ENCODE peak calls at places on chromosome 4, in nine cellular contexts. One of them, this sample, is unnamed.

GRCh38 chr4:1471443-1472147 is 65.4 kb upstream of the NKX1-1 start:
- DNase-seq in OCI-LY7: no peak
- DNase-seq in H9: peak; percentile 28
- DNase-seq in bronchial epithelial cell: no peak
- DNase-seq in Panc1: no peak
- DNase-seq in tibial artery: peak; percentile 43
- DNase-seq in pancreas: no peak
- DNase-seq in progenitor cell of endocrine pancreas: no peak
- DNase-seq in A549: no peak
- DNase-seq in this sample: no peak

GRCh38 chr4:169810325-169811323 is 52.9 kb upstream of the HPF1 start:
- DNase-seq in OCI-LY7: peak; percentile 71
- DNase-seq in H9: no peak
- DNase-seq in bronchial epithelial cell: peak; percentile 78
- DNase-seq in Panc1: peak; percentile 39
- DNase-seq in tibial artery: no peak
- DNase-seq in pancreas: peak; percentile 36
- DNase-seq in progenitor cell of endocrine pancreas: peak; percentile 10
- DNase-seq in A549: peak; percentile 61
- DNase-seq in this sample: peak; percentile 60

GRCh38 chr4:156321203-156321602 is 367.5 kb upstream of the CTSO start:
- DNase-seq in OCI-LY7: no peak
- DNase-seq in H9: no peak
- DNase-seq in bronchial epithelial cell: peak; percentile 95
- DNase-seq in Panc1: no peak
- DNase-seq in tibial artery: no peak
- DNase-seq in pancreas: no peak
- DNase-seq in progenitor cell of endocrine pancreas: no peak
- DNase-seq in A549: no peak
- DNase-seq in this sample: no peak

GRCh38 chr4:88981571-88981970 is 75.4 kb downstream of the FAM13A start:
- DNase-seq in OCI-LY7: no peak
- DNase-seq in H9: no peak
- DNase-seq in bronchial epithelial cell: no peak
- DNase-seq in Panc1: no peak
- DNase-seq in tibial artery: no peak
- DNase-seq in pancreas: no peak
- DNase-seq in progenitor cell of endocrine pancreas: no peak
- DNase-seq in A549: no peak
- DNase-seq in this sample: no peak

GRCh38 chr4:41203841-41204240 is 10.5 kb downstream of the APBB2 start:
- DNase-seq in OCI-LY7: no peak
- DNase-seq in H9: no peak
- DNase-seq in bronchial epithelial cell: no peak
- DNase-seq in Panc1: no peak
- DNase-seq in tibial artery: no peak
- DNase-seq in pancreas: no peak
- DNase-seq in progenitor cell of endocrine pancreas: no peak
- DNase-seq in A549: no peak
- DNase-seq in this sample: no peak

GRCh38 chr4:123892368-123892961 is 495.9 kb downstream of the SPRY1 start:
- DNase-seq in OCI-LY7: no peak
- DNase-seq in H9: no peak
- DNase-seq in bronchial epithelial cell: no peak
- DNase-seq in Panc1: no peak
- DNase-seq in tibial artery: no peak
- DNase-seq in pancreas: no peak
- DNase-seq in progenitor cell of endocrine pancreas: no peak
- DNase-seq in A549: no peak
- DNase-seq in this sample: no peak

GRCh38 chr4:17939061-17939460 is 82.5 kb downstream of the LCORL start:
- DNase-seq in OCI-LY7: no peak
- DNase-seq in H9: no peak
- DNase-seq in bronchial epithelial cell: no peak
- DNase-seq in Panc1: no peak
- DNase-seq in tibial artery: no peak
- DNase-seq in pancreas: no peak
- DNase-seq in progenitor cell of endocrine pancreas: no peak
- DNase-seq in A549: no peak
- DNase-seq in this sample: no peak

GRCh38 chr4:113695328-113696169 is 66.0 kb downstream of the CAMK2D start:
- DNase-seq in OCI-LY7: no peak
- DNase-seq in H9: no peak
- DNase-seq in bronchial epithelial cell: peak; percentile 53
- DNase-seq in Panc1: no peak
- DNase-seq in tibial artery: no peak
- DNase-seq in pancreas: no peak
- DNase-seq in progenitor cell of endocrine pancreas: no peak
- DNase-seq in A549: no peak
- DNase-seq in this sample: no peak

GRCh38 chr4:186765138-186765537 is 41.5 kb upstream of the FAT1 start:
- DNase-seq in OCI-LY7: no peak
- DNase-seq in H9: peak; percentile 52
- DNase-seq in bronchial epithelial cell: no peak
- DNase-seq in Panc1: no peak
- DNase-seq in tibial artery: peak; percentile 69
- DNase-seq in pancreas: no peak
- DNase-seq in progenitor cell of endocrine pancreas: no peak
- DNase-seq in A549: peak; percentile 6
- DNase-seq in this sample: no peak

GRCh38 chr4:121680571-121680970 is 16.2 kb downstream of the ANXA5 start:
- DNase-seq in OCI-LY7: no peak
- DNase-seq in H9: no peak
- DNase-seq in bronchial epithelial cell: no peak
- DNase-seq in Panc1: no peak
- DNase-seq in tibial artery: no peak
- DNase-seq in pancreas: no peak
- DNase-seq in progenitor cell of endocrine pancreas: no peak
- DNase-seq in A549: no peak
- DNase-seq in this sample: no peak

GRCh38 chr4:104728380-104729122 is 233.9 kb upstream of the CXXC4 start:
- DNase-seq in OCI-LY7: no peak
- DNase-seq in H9: no peak
- DNase-seq in bronchial epithelial cell: peak; percentile 98
- DNase-seq in Panc1: peak; percentile 79
- DNase-seq in tibial artery: no peak
- DNase-seq in pancreas: peak; percentile 34
- DNase-seq in progenitor cell of endocrine pancreas: no peak
- DNase-seq in A549: peak; percentile 51
- DNase-seq in this sample: no peak

GRCh38 chr4:79087091-79087490 is 147.9 kb upstream of the PAQR3 start:
- DNase-seq in OCI-LY7: no peak
- DNase-seq in H9: no peak
- DNase-seq in bronchial epithelial cell: no peak
- DNase-seq in Panc1: no peak
- DNase-seq in tibial artery: no peak
- DNase-seq in pancreas: no peak
- DNase-seq in progenitor cell of endocrine pancreas: no peak
- DNase-seq in A549: no peak
- DNase-seq in this sample: no peak

GRCh38 chr4:79078339-79078738 is 139.1 kb upstream of the PAQR3 start:
- DNase-seq in OCI-LY7: no peak
- DNase-seq in H9: no peak
- DNase-seq in bronchial epithelial cell: no peak
- DNase-seq in Panc1: no peak
- DNase-seq in tibial artery: peak; percentile 63
- DNase-seq in pancreas: peak; percentile 6
- DNase-seq in progenitor cell of endocrine pancreas: no peak
- DNase-seq in A549: no peak
- DNase-seq in this sample: no peak

GRCh38 chr4:79083406-79084010 is 144.3 kb upstream of the PAQR3 start:
- DNase-seq in OCI-LY7: no peak
- DNase-seq in H9: no peak
- DNase-seq in bronchial epithelial cell: no peak
- DNase-seq in Panc1: no peak
- DNase-seq in tibial artery: no peak
- DNase-seq in pancreas: no peak
- DNase-seq in progenitor cell of endocrine pancreas: no peak
- DNase-seq in A549: no peak
- DNase-seq in this sample: no peak

GRCh38 chr4:79081973-79082372 is 142.7 kb upstream of the PAQR3 start:
- DNase-seq in OCI-LY7: no peak
- DNase-seq in H9: no peak
- DNase-seq in bronchial epithelial cell: no peak
- DNase-seq in Panc1: no peak
- DNase-seq in tibial artery: no peak
- DNase-seq in pancreas: no peak
- DNase-seq in progenitor cell of endocrine pancreas: no peak
- DNase-seq in A549: no peak
- DNase-seq in this sample: no peak

DNA sequence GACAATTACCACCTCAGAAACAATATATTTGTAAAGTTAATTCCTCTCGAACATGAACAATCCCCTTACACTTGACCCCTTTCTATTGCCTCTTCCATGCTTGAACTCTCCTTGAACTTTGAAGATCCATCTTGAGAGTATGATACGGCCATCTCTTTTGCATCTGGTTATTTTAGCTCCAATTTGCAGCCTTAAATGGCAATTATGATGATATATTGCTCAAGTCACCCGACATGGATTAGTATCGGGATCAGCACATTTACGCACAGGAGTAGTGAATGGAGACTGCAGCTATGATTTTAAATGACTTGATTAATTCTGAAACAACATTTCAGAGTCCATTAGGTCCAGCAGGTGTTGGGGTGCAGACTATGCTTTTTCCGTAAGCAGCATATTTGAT is 143.8 kb upstream of the PAQR3 start:
- DNase-seq in OCI-LY7: no peak
- DNase-seq in H9: no peak
- DNase-seq in bronchial epithelial cell: no peak
- DNase-seq in Panc1: no peak
- DNase-seq in tibial artery: no peak
- DNase-seq in pancreas: no peak
- DNase-seq in progenitor cell of endocrine pancreas: no peak
- DNase-seq in A549: no peak
- DNase-seq in this sample: no peak
- TF ChIP-seq CTCF in OCI-LY7: no peak
- TF ChIP-seq CTCF in H9: no peak
- TF ChIP-seq CTCF in bronchial epithelial cell: no peak
- TF ChIP-seq CTCF in Panc1: no peak
- TF ChIP-seq CTCF in tibial artery: no peak
- TF ChIP-seq CTCF in pancreas: no peak
- TF ChIP-seq CTCF in progenitor cell of endocrine pancreas: no peak
- TF ChIP-seq CTCF in A549: no peak
- TF ChIP-seq CTCF in this sample: no peak

GRCh38 chr4:111282035-111282434 is 659.2 kb upstream of the PITX2 start:
- DNase-seq in OCI-LY7: no peak
- DNase-seq in H9: no peak
- DNase-seq in bronchial epithelial cell: no peak
- DNase-seq in Panc1: no peak
- DNase-seq in tibial artery: no peak
- DNase-seq in pancreas: no peak
- DNase-seq in progenitor cell of endocrine pancreas: no peak
- DNase-seq in A549: no peak
- DNase-seq in this sample: no peak

GRCh38 chr4:111281219-111281618 is 658.3 kb upstream of the PITX2 start:
- DNase-seq in OCI-LY7: no peak
- DNase-seq in H9: no peak
- DNase-seq in bronchial epithelial cell: peak; percentile 56
- DNase-seq in Panc1: no peak
- DNase-seq in tibial artery: no peak
- DNase-seq in pancreas: no peak
- DNase-seq in progenitor cell of endocrine pancreas: no peak
- DNase-seq in A549: no peak
- DNase-seq in this sample: no peak

DNA sequence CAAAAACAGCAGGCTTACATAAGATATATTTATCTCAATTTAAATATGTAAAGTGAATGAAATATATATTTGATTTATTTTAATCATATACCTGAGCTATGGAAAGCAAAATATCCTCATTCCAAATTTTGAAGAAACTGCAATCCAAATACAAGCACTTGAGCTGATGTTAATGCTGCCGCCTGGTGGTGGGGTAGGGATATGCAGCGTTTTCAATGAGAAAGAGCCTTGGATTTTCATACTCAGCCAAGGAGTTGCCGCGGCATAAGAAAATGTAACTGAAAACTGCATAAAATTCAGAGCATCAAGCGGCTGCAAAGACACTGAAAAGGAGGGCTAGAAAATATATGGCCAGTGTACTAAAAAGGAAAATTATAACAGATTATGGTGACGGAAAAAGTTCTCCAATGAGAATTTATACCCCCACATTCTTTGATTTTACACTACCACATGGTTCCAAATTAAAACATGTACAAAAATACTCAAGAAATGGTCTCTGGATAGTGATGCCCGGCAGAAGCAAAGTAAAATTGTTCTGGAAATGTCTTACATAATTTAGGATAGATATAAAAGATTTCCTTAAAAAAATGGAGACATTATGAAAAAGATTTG is 660.3 kb upstream of the PITX2 start:
- DNase-seq in OCI-LY7: peak; percentile 55
- DNase-seq in H9: peak; percentile 52
- DNase-seq in bronchial epithelial cell: peak; percentile 48
- DNase-seq in Panc1: peak; percentile 39
- DNase-seq in tibial artery: no peak
- DNase-seq in pancreas: peak; percentile 66
- DNase-seq in progenitor cell of endocrine pancreas: peak; percentile 44
- DNase-seq in A549: peak; percentile 7
- DNase-seq in this sample: peak; percentile 34
- TF ChIP-seq CTCF in OCI-LY7: peak; percentile 91
- TF ChIP-seq CTCF in H9: peak; percentile 93
- TF ChIP-seq CTCF in bronchial epithelial cell: peak; percentile 80
- TF ChIP-seq CTCF in Panc1: peak; percentile 85
- TF ChIP-seq CTCF in tibial artery: peak; percentile 58
- TF ChIP-seq CTCF in pancreas: peak; percentile 36
- TF ChIP-seq CTCF in progenitor cell of endocrine pancreas: peak; percentile 95
- TF ChIP-seq CTCF in A549: peak; percentile 69
- TF ChIP-seq CTCF in this sample: peak; percentile 82

GRCh38 chr4:125573368-125573767 is 258.6 kb downstream of the FAT4 start:
- DNase-seq in OCI-LY7: peak; percentile 0
- DNase-seq in H9: no peak
- DNase-seq in bronchial epithelial cell: no peak
- DNase-seq in Panc1: no peak
- DNase-seq in tibial artery: no peak
- DNase-seq in pancreas: no peak
- DNase-seq in progenitor cell of endocrine pancreas: no peak
- DNase-seq in A549: no peak
- DNase-seq in this sample: no peak
- TF ChIP-seq CTCF in OCI-LY7: no peak
- TF ChIP-seq CTCF in H9: no peak
- TF ChIP-seq CTCF in bronchial epithelial cell: no peak
- TF ChIP-seq CTCF in Panc1: no peak
- TF ChIP-seq CTCF in tibial artery: no peak
- TF ChIP-seq CTCF in pancreas: no peak
- TF ChIP-seq CTCF in progenitor cell of endocrine pancreas: no peak
- TF ChIP-seq CTCF in A549: no peak
- TF ChIP-seq CTCF in this sample: no peak

DNA sequence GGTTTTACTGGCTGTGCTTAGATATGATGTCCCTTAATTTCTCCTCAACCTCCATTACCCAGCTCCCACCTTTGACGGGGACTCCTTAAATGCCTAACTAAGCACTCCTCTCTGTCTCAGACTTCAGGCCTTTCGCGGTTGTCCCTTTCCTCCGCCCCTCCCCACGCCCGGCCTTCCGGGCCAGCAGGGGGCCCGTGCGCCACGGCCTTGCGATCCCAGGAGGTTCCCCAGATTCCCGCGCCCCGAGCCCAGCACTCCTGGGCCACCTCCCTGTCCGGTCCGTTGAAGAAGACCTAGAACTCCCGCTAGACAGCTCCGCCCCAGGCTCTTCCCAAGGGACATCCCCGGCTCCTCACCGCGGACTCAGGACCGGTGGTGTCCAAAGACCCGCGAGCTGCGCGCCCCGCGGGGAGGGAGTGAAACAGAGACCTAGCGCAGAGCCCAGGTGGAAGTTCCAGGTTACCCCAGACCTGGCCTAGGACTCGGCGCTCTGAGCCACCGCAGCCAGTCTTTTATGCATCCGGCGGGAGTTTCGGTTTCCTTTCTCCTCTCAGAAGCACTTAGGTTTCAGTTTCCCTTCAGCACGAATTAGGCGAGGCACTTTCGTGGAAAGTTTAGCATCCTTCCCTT is at the start of gene DDX60:
- DNase-seq in OCI-LY7: peak; percentile 40
- DNase-seq in H9: peak; percentile 71
- DNase-seq in bronchial epithelial cell: peak; percentile 72
- DNase-seq in Panc1: peak; percentile 17
- DNase-seq in tibial artery: peak; percentile 83
- DNase-seq in pancreas: peak; percentile 73
- DNase-seq in progenitor cell of endocrine pancreas: peak; percentile 41
- DNase-seq in A549: peak; percentile 40
- DNase-seq in this sample: peak; percentile 76
- TF ChIP-seq CTCF in OCI-LY7: no peak
- TF ChIP-seq CTCF in H9: peak; percentile 14
- TF ChIP-seq CTCF in bronchial epithelial cell: peak; percentile 67
- TF ChIP-seq CTCF in Panc1: peak; percentile 48
- TF ChIP-seq CTCF in tibial artery: peak; percentile 41
- TF ChIP-seq CTCF in pancreas: no peak
- TF ChIP-seq CTCF in progenitor cell of endocrine pancreas: peak; percentile 61
- TF ChIP-seq CTCF in A549: peak; percentile 22
- TF ChIP-seq CTCF in this sample: no peak

This sample was measured in GM10248.